ENCODE peak calls at places on chromosomes 16 and 17, in seven cellular contexts. S is HCT116, H is GM12878, I is K562, Y is SK-N-SH, M is H1, X is HepG2. O is an unnamed sample.

GRCh38 chr16:49530396-49530795 is 156.8 kb downstream of the C16orf78 start:
- DNase-seq in X (no peak), H (no peak), I (no peak), M (no peak), Y (no peak), S (no peak), O (no peak)

GRCh38 chr16:55021595-55022475 is 91.2 kb downstream of the IRX5 start:
- DNase-seq in Y (no peak), M (peak), S (peak), I (peak), H (no peak), X (peak), O (no peak)

GRCh38 chr17:49548506-49549310 is 27.0 kb upstream of the NXPH3 start:
- DNase-seq in X (peak), H (no peak), Y (peak), S (peak), I (peak), M (no peak), O (no peak)

GRCh38 chr16:28572659-28573510 is 19.2 kb downstream of the SGF29 start:
- DNase-seq in X (no peak), Y (no peak), I (no peak), M (no peak), H (no peak), S (no peak), O (no peak)

GRCh38 chr16:13316008-13316407 is 414.6 kb downstream of the SHISA9 start:
- DNase-seq in I (no peak), S (no peak), Y (no peak), M (no peak), H (no peak), X (no peak), O (no peak)

GRCh38 chr16:30394603-30395154 is 541 bp upstream of the ZNF48 start:
- DNase-seq in H (no peak), X (no peak), M (no peak), Y (no peak), I (peak), S (no peak), O (no peak)

GRCh38 chr17:19332371-19333131 is 30.0 kb downstream of the B9D1 start:
- DNase-seq in H (no peak), I (no peak), Y (peak), M (no peak), S (no peak), X (no peak), O (no peak)

GRCh38 chr17:44408786-44409185 is 19.3 kb upstream of the ITGA2B start:
- DNase-seq in X (no peak), H (no peak), M (no peak), S (no peak), Y (no peak), I (no peak), O (no peak)

GRCh38 chr17:45855691-45856315 is 11.1 kb downstream of the SPPL2C start:
- DNase-seq in H (no peak), M (no peak), X (no peak), S (no peak), I (no peak), Y (no peak), O (no peak)

DNA sequence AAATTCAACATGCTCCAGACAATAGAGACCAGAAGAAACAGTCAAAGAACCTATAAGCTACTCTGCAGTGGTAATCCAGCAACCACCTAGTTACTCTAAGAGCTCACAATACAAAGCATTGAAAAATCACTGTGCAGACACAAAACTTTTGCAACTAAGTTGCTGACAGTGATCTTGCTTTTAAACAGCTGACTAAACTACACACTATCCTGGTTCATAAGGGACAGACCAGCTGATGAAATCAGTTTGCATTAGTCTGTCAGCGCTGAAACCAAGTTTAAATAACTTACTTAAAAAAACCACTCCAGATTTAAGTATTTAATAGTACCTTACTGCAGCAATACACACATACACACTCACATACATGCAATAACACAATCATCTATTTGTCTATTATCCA is 4.6 kb downstream of the VEZF1 start:
- DNase-seq in I (no peak), S (no peak), H (no peak), Y (no peak), X (no peak), M (no peak), O (no peak)
- TF ChIP-seq SIN3A in I (no peak), S (no peak), H (no peak), Y (no peak), X (no peak), M (no peak), O (no peak)

GRCh38 chr17:55089251-55089650 is 120.7 kb downstream of the STXBP4 start:
- DNase-seq in H (no peak), X (no peak), M (no peak), I (no peak), Y (no peak), S (no peak), O (no peak)

GRCh38 chr17:55089955-55090573 is 121.5 kb downstream of the STXBP4 start:
- DNase-seq in I (peak), S (peak), M (no peak), X (peak), H (peak), Y (no peak), O (no peak)

DNA sequence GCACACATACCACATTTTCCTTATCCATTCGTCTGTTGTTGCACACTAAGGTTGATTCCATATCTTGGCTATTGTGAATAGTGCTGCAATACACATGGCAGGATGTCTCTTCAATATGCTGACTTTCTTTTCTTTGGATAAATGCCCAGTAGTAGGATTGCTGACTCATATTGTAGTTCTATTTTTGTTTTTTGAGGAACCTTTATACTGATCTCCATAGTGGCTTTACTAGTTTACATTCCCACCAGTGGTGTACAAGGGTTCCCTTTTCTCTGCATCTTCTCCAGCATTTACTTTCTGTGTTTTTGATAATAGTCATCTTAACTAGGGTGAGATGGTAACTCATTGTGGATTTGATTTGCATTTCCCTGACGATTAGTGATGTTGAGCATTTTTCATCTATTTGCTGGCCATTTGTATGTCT is 118.1 kb downstream of the STXBP4 start:
- DNase-seq in S (peak), H (no peak), Y (no peak), X (no peak), I (peak), M (no peak), O (peak)
- TF ChIP-seq SIN3A in S (no peak), H (no peak), Y (no peak), X (no peak), I (no peak), M (no peak), O (no peak)

GRCh38 chr17:63772801-63773271 is 561 bp downstream of the CCDC47 start:
- DNase-seq in I (peak), S (no peak), X (peak), Y (peak), H (no peak), M (no peak), O (no peak)
- TF ChIP-seq SIN3A in I (peak), S (no peak), X (no peak), Y (no peak), H (peak), M (no peak), O (no peak)

GRCh38 chr17:27807567-27808470 is 7.5 kb upstream of the NOS2 start:
- DNase-seq in M (no peak), X (no peak), S (no peak), Y (no peak), I (peak), H (peak), O (no peak)
- TF ChIP-seq SIN3A in M (no peak), X (no peak), S (no peak), Y (no peak), I (no peak), H (no peak), O (no peak)

DNA sequence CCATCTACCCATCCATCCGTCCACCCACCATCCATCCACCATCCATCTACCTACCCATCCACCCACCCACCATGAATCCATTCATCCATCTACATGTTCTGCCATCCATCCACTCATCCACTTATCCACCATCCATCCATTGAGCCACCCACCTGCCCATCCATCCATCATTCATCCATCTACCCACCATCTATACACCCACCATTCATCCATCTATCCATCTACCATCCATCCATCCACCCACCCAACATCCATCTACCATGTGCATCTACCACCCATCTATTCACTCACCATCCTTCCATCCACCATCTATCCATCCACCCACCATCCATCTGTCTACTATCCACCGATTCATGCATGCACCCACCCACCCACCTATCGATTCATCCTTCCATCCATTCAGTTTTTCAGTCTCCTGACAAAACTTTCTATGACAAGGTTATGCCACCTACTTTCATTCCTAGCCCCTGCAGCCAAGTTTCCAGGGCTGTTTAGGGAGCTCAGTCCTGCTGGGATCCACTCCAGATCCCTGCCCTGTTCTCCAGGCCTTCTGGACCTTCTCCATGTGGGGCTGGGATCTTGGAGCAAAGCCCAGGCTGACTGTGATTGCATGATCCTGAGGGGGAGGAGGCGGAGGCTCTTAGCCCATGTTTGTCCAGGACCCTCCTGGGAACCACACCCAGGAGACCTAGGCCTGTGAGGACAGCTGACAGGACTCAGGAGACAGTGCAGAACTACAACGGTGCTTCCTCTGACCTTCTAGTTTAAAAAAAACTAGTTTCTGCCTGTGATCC is 27.4 kb downstream of the BCO1 start:
- DNase-seq in M (no peak), S (no peak), X (no peak), Y (no peak), I (no peak), H (no peak), O (no peak)
- TF ChIP-seq SIN3A in M (no peak), S (no peak), X (no peak), Y (no peak), I (no peak), H (no peak), O (no peak)

GRCh38 chr16:88378836-88379693 is 3.7 kb upstream of the ZNF469 start:
- DNase-seq in H (no peak), S (no peak), Y (peak), X (no peak), M (no peak), I (no peak), O (no peak)
- TF ChIP-seq SIN3A in H (no peak), S (no peak), Y (no peak), X (no peak), M (no peak), I (no peak), O (no peak)

DNA sequence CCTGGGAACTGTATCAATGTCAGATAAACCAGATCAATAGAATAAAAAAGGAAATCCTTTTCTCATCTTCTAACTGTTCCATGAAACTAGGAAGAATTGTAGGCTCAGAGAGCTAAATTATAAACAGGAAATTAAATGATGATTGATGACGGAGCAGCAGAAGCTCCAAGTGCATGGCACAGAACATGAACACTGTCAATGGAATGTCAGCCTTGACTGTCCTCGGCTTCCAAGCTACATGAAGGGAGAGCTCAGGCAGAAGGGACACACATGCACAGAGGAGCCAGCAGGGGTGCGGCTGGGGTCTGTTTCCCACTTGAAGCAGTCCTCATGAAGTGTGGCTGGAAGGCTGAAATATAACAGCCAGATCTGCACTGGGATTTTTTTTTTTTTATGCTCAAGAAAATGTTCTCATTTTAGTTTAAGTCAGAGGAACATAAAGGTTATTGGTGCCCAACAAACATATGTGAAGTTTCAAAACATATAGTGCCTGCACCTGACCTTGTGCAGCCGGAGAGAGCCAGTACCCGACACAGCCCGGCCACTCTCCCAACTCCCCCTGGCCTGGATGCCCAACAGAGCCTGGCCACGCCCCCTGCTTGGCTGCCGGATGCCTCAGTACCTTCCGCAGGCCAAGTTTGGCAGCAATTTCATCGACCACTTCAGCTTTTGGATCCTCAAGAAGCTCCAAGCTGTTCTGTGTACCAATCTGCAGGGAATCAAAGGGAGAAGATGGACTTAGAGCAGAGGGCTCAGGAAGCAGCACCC is 37.0 kb downstream of the NPLOC4 start:
- DNase-seq in H (no peak), M (no peak), S (no peak), X (no peak), Y (no peak), I (no peak), O (no peak)
- TF ChIP-seq SIN3A in H (no peak), M (no peak), S (no peak), X (no peak), Y (peak), I (no peak), O (no peak)

GRCh38 chr17:29154516-29155234 is 25.5 kb downstream of the MYO18A start:
- DNase-seq in H (no peak), S (no peak), Y (no peak), X (no peak), M (no peak), I (no peak), O (no peak)
- TF ChIP-seq SIN3A in H (no peak), S (no peak), Y (no peak), X (no peak), M (no peak), I (no peak), O (no peak)

DNA sequence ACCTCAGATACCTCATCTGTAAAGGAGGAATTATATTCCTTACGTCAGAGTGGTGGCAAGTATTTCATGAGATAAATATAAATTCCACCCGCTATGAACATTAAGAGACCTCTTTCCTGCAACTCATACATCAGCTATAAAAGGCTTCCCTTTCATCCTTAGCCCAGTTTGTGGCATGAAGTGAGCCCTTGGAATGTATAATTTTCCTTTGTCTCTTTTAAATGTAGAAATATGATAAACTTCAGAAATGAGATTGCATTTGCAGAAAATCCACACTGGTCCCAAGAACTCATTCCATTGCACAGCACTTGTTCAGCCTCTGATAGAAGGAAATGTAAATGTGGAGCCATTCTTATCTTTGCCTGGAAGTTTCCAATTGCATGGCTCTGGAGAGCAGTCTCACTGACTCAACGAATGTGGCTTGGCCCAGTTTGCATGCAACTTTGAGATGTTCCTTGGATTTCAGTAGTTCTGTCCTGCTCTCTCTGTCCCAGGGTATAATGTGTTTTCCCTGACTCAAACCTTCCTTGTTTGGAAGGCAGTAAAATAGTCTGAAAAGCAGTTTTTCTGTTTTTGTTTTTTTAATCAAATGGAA is 746.4 kb downstream of the CDH11 start:
- DNase-seq in I (no peak), X (no peak), M (no peak), S (no peak), H (no peak), Y (no peak), O (no peak)
- TF ChIP-seq SIN3A in I (no peak), X (no peak), M (no peak), S (no peak), H (no peak), Y (no peak), O (no peak)

GRCh38 chr16:75491876-75492275 is 3.4 kb downstream of the CHST6 start:
- DNase-seq in I (no peak), M (no peak), S (no peak), H (no peak), X (no peak), Y (peak), O (no peak)
- TF ChIP-seq SIN3A in I (no peak), M (no peak), S (no peak), H (no peak), X (no peak), Y (no peak), O (no peak)

O was measured in Panc1.